ENCODE peak calls at places on chromosome 6, in eight cellular contexts. J is left cardiac atrium; I is PC-3; R is naive thymus-derived CD8-positive, alpha-beta T cell; D is left lung; X is effector memory CD8-positive, alpha-beta T cell; V is CD4-positive, alpha-beta T cell; C is IMR-90. E is an unnamed sample.
A peak's percentile ranks its signal among the peaks of the same experiment; 100 is the strongest.

GRCh38 chr6:3194535-3195376 is 32.7 kb downstream of the TUBB2B start:
- ATAC-seq in J (no peak), D (no peak), I (no peak), X (no peak), R (peak; percentile 62), C (no peak), V (no peak), E (no peak)

GRCh38 chr6:30743099-30744053 is 889 bp upstream of the FLOT1 start:
- ATAC-seq in D (peak; percentile 21), X (peak; percentile 20), V (peak; percentile 28), R (peak; percentile 47), C (no peak), J (peak; percentile 0), I (no peak), E (peak; percentile 42)

GRCh38 chr6:13445005-13445743 is 42.2 kb downstream of the GFOD1 start:
- ATAC-seq in X (no peak), I (no peak), J (peak; percentile 55), V (peak; percentile 75), R (peak; percentile 63), C (peak; percentile 38), D (no peak), E (no peak)

GRCh38 chr6:34053721-34054120 is 92.2 kb downstream of the GRM4 start:
- ATAC-seq in D (no peak), C (no peak), I (peak; percentile 29), R (no peak), V (no peak), X (no peak), J (no peak), E (no peak)

GRCh38 chr6:151452750-151453427 is 963 bp upstream of the RMND1 start:
- ATAC-seq in X (no peak), C (peak; percentile 40), V (no peak), I (peak; percentile 19), D (peak; percentile 22), R (no peak), J (peak; percentile 24), E (no peak)

GRCh38 chr6:151213352-151213751 is 26.4 kb upstream of the AKAP12 start:
- ATAC-seq in D (no peak), X (no peak), I (no peak), R (no peak), V (no peak), C (no peak), J (no peak), E (no peak)

GRCh38 chr6:136983692-136984091 is 61.1 kb downstream of the IL20RA start:
- ATAC-seq in D (no peak), V (no peak), R (no peak), X (no peak), I (no peak), J (peak; percentile 50), C (no peak), E (no peak)

GRCh38 chr6:136633355-136633754 is 83.1 kb upstream of the MAP7 start:
- ATAC-seq in V (no peak), C (no peak), X (no peak), J (peak; percentile 34), R (no peak), I (no peak), D (no peak), E (no peak)

GRCh38 chr6:25829375-25829774 is 2.5 kb downstream of the SLC17A1 start:
- ATAC-seq in J (no peak), I (no peak), R (no peak), V (no peak), C (no peak), D (no peak), X (no peak), E (peak; percentile 71)

GRCh38 chr6:91447530-91447929 is 860.7 kb upstream of the MAP3K7 start:
- ATAC-seq in X (no peak), D (no peak), J (no peak), I (no peak), V (no peak), C (no peak), R (no peak), E (no peak)

GRCh38 chr6:1313755-1314503 is 2.0 kb downstream of the FOXQ1 start:
- ATAC-seq in V (no peak), R (peak; percentile 22), I (peak; percentile 9), X (no peak), J (no peak), D (peak; percentile 64), C (peak; percentile 40), E (no peak)

GRCh38 chr6:1904494-1904854 is 294.8 kb downstream of the FOXC1 start:
- ATAC-seq in C (no peak), R (no peak), J (peak; percentile 38), I (no peak), D (no peak), X (no peak), V (no peak), E (no peak)

GRCh38 chr6:132188865-132189264 is 212.4 kb downstream of the MOXD1 start:
- ATAC-seq in D (peak; percentile 30), I (peak; percentile 92), V (no peak), C (peak; percentile 76), X (no peak), R (no peak), J (no peak), E (no peak)

GRCh38 chr6:51569594-51569993 is 517.8 kb downstream of the PKHD1 start:
- ATAC-seq in J (no peak), C (no peak), V (no peak), R (no peak), D (no peak), X (no peak), I (no peak), E (no peak)

GRCh38 chr6:70734979-70735378 is 67.3 kb downstream of the SMAP1 start:
- ATAC-seq in C (no peak), X (no peak), I (no peak), V (no peak), J (no peak), D (no peak), R (no peak), E (no peak)

GRCh38 chr6:75402296-75402695 is 91.3 kb downstream of the FILIP1 start:
- ATAC-seq in J (peak; percentile 90), X (no peak), D (peak; percentile 92), V (no peak), C (peak; percentile 89), I (peak; percentile 85), R (no peak), E (no peak)

E was measured in stimulated activated memory B cell treated with anti-CD40 and anti-IgM and Interleukin-4, amounts not matched to agents 10 μg/mL and 1 μg/mL and 100 μg/mL, for 72 hours.